ENCODE peak calls at places on chromosomes 13 and 19, in eight cellular contexts. Y, O, G, R, N, K, L and C are unnamed samples.

GRCh38 chr19:12647490-12648071 is 19.0 kb downstream of the MAN2B1 start:
- DNase-seq in Y (peak; percentile 30), L (no peak), R (no peak), K (peak; percentile 73), O (no peak), G (peak; percentile 64), N (no peak), C (no peak)

GRCh38 chr13:98429977-98430785 is 146.7 kb downstream of the STK24 start:
- DNase-seq in K (no peak), N (no peak), G (no peak), L (no peak), R (no peak), Y (no peak), O (no peak), C (no peak)

GRCh38 chr13:25213716-25214115 is 41.6 kb upstream of the AMER2 start:
- DNase-seq in L (no peak), N (no peak), K (no peak), Y (no peak), R (no peak), O (no peak), G (no peak), C (no peak)

GRCh38 chr19:6459356-6460098 is at the start of gene SLC25A23:
- DNase-seq in Y (peak; percentile 62), K (peak; percentile 70), G (peak; percentile 77), R (peak; percentile 78), L (peak; percentile 54), N (peak; percentile 18), O (peak; percentile 76), C (peak; percentile 46)

GRCh38 chr13:43333176-43333575 is 309.8 kb downstream of the DNAJC15 start:
- DNase-seq in Y (no peak), N (no peak), R (no peak), L (no peak), G (no peak), O (no peak), K (no peak), C (no peak)

GRCh38 chr19:55652311-55653078 is 2.3 kb upstream of the U2AF2 start:
- DNase-seq in L (no peak), O (no peak), R (no peak), K (no peak), G (peak; percentile 61), Y (no peak), N (no peak), C (no peak)

GRCh38 chr19:33507021-33507956 is 14.3 kb downstream of the PEPD start:
- DNase-seq in L (no peak), O (no peak), Y (no peak), K (no peak), N (no peak), R (no peak), G (no peak), C (no peak)

GRCh38 chr13:33633701-33634525 is 184.0 kb upstream of the RFC3 start:
- DNase-seq in L (no peak), N (no peak), O (peak; percentile 30), R (no peak), K (no peak), G (no peak), Y (no peak), C (no peak)

GRCh38 chr13:111168116-111168515 is 53.0 kb downstream of the ARHGEF7 start:
- DNase-seq in O (no peak), Y (no peak), R (no peak), L (no peak), N (no peak), G (no peak), K (no peak), C (no peak)

GRCh38 chr13:45216193-45216592 is 15.3 kb upstream of the KCTD4 start:
- DNase-seq in O (no peak), G (no peak), N (no peak), Y (no peak), R (no peak), L (no peak), K (no peak), C (no peak)

GRCh38 chr13:29865934-29866333 is 15.5 kb upstream of the UBL3 start:
- DNase-seq in O (no peak), N (no peak), K (no peak), L (no peak), Y (no peak), R (no peak), G (no peak), C (no peak)

GRCh38 chr13:94345374-94346195 is 133.9 kb downstream of the DCT start:
- DNase-seq in L (no peak), Y (no peak), G (no peak), N (no peak), O (peak; percentile 24), R (no peak), K (no peak), C (no peak)

GRCh38 chr13:36345438-36346221 is 564 bp downstream of the SPART start:
- DNase-seq in K (peak; percentile 40), O (peak; percentile 69), Y (peak; percentile 23), L (peak; percentile 19), G (peak; percentile 75), R (no peak), N (no peak), C (peak; percentile 75)

GRCh38 chr19:1882089-1882785 is 3.1 kb downstream of the ABHD17A start:
- DNase-seq in K (peak; percentile 70), G (no peak), N (no peak), O (no peak), Y (no peak), L (peak; percentile 67), R (no peak), C (no peak)

GRCh38 chr13:27131202-27131623 is 40.4 kb downstream of the USP12 start:
- DNase-seq in R (peak; percentile 19), Y (peak; percentile 33), O (peak; percentile 4), K (peak; percentile 82), G (no peak), N (peak; percentile 73), L (peak; percentile 78), C (no peak)

GRCh38 chr19:17873661-17874422 is 2.1 kb downstream of the SLC5A5 start:
- DNase-seq in Y (peak; percentile 71), K (peak; percentile 83), G (no peak), R (no peak), L (peak; percentile 55), N (no peak), O (peak; percentile 69), C (no peak)

GRCh38 chr19:18282021-18282787 is 782 bp upstream of the JUND start:
- DNase-seq in O (no peak), R (peak; percentile 81), N (no peak), K (peak; percentile 52), G (peak; percentile 72), L (no peak), Y (peak; percentile 28), C (peak; percentile 99)